ENCODE peak calls at places on chromosome 1, in seven cellular contexts. One of them, this sample, is unnamed.
A peak's percentile ranks its signal among the peaks of the same experiment; 100 is the strongest.

GRCh38 chr1:109817881-109818280 is 54.2 kb upstream of the EPS8L3 start:
- DNase-seq in GM06990: no peak
- DNase-seq in activated CD8-positive, alpha-beta memory T cell treated with anti-CD3 and anti-CD28 coated beads, Interleukin-2, amount 50 U/mL, for 4 hours: no peak
- DNase-seq in left cardiac atrium: no peak
- DNase-seq in T-helper 2 cell: no peak
- DNase-seq in chondrocyte: no peak
- DNase-seq in nucleus accumbens: no peak
- DNase-seq in this sample: no peak

GRCh38 chr1:229430761-229431269 is 3.1 kb downstream of the ACTA1 start:
- DNase-seq in activated CD8-positive, alpha-beta memory T cell treated with anti-CD3 and anti-CD28 coated beads, Interleukin-2, amount 50 U/mL, for 4 hours: peak; percentile 46
- DNase-seq in chondrocyte: no peak
- DNase-seq in nucleus accumbens: no peak
- DNase-seq in T-helper 2 cell: no peak
- DNase-seq in GM06990: no peak
- DNase-seq in left cardiac atrium: peak; percentile 77
- DNase-seq in this sample: no peak

GRCh38 chr1:210647406-210648333 is 319.0 kb downstream of the HHAT start:
- DNase-seq in nucleus accumbens: no peak
- DNase-seq in GM06990: no peak
- DNase-seq in T-helper 2 cell: no peak
- DNase-seq in chondrocyte: no peak
- DNase-seq in activated CD8-positive, alpha-beta memory T cell treated with anti-CD3 and anti-CD28 coated beads, Interleukin-2, amount 50 U/mL, for 4 hours: no peak
- DNase-seq in left cardiac atrium: no peak
- DNase-seq in this sample: no peak

GRCh38 chr1:31791131-31791858 is 24.5 kb downstream of the SPOCD1 start:
- DNase-seq in T-helper 2 cell: no peak
- DNase-seq in GM06990: no peak
- DNase-seq in chondrocyte: peak; percentile 41
- DNase-seq in left cardiac atrium: no peak
- DNase-seq in activated CD8-positive, alpha-beta memory T cell treated with anti-CD3 and anti-CD28 coated beads, Interleukin-2, amount 50 U/mL, for 4 hours: peak; percentile 7
- DNase-seq in nucleus accumbens: no peak
- DNase-seq in this sample: no peak

GRCh38 chr1:67528141-67528540 is 97.9 kb upstream of the SERBP1 start:
- DNase-seq in nucleus accumbens: no peak
- DNase-seq in left cardiac atrium: no peak
- DNase-seq in GM06990: no peak
- DNase-seq in chondrocyte: no peak
- DNase-seq in T-helper 2 cell: no peak
- DNase-seq in activated CD8-positive, alpha-beta memory T cell treated with anti-CD3 and anti-CD28 coated beads, Interleukin-2, amount 50 U/mL, for 4 hours: no peak
- DNase-seq in this sample: no peak

GRCh38 chr1:34500451-34500850 is 254.4 kb upstream of the GJB5 start:
- DNase-seq in nucleus accumbens: no peak
- DNase-seq in chondrocyte: no peak
- DNase-seq in left cardiac atrium: peak; percentile 34
- DNase-seq in activated CD8-positive, alpha-beta memory T cell treated with anti-CD3 and anti-CD28 coated beads, Interleukin-2, amount 50 U/mL, for 4 hours: no peak
- DNase-seq in T-helper 2 cell: no peak
- DNase-seq in GM06990: no peak
- DNase-seq in this sample: no peak

GRCh38 chr1:186958520-186958919 is 129.8 kb downstream of the PLA2G4A start:
- DNase-seq in chondrocyte: no peak
- DNase-seq in T-helper 2 cell: no peak
- DNase-seq in GM06990: no peak
- DNase-seq in activated CD8-positive, alpha-beta memory T cell treated with anti-CD3 and anti-CD28 coated beads, Interleukin-2, amount 50 U/mL, for 4 hours: no peak
- DNase-seq in nucleus accumbens: no peak
- DNase-seq in left cardiac atrium: no peak
- DNase-seq in this sample: no peak

GRCh38 chr1:52294580-52294979 is 71.4 kb downstream of the CC2D1B start:
- DNase-seq in nucleus accumbens: no peak
- DNase-seq in left cardiac atrium: no peak
- DNase-seq in activated CD8-positive, alpha-beta memory T cell treated with anti-CD3 and anti-CD28 coated beads, Interleukin-2, amount 50 U/mL, for 4 hours: no peak
- DNase-seq in T-helper 2 cell: no peak
- DNase-seq in chondrocyte: no peak
- DNase-seq in GM06990: no peak
- DNase-seq in this sample: no peak

GRCh38 chr1:27979151-27979858 is 19.5 kb downstream of the XKR8 start:
- DNase-seq in left cardiac atrium: no peak
- DNase-seq in nucleus accumbens: no peak
- DNase-seq in activated CD8-positive, alpha-beta memory T cell treated with anti-CD3 and anti-CD28 coated beads, Interleukin-2, amount 50 U/mL, for 4 hours: no peak
- DNase-seq in GM06990: no peak
- DNase-seq in chondrocyte: no peak
- DNase-seq in T-helper 2 cell: peak; percentile 30
- DNase-seq in this sample: no peak